ENCODE peak calls at places on chromosomes 12 and 14, in seven cellular contexts. One of them, this sample, is unnamed.

GRCh38 chr12:96570579-96570978 is 81.2 kb downstream of the CFAP54 start:
- DNase-seq in endothelial cell: no peak
- DNase-seq in fibroblast of mammary gland: no peak
- DNase-seq in fibroblast of the aortic adventitia: no peak
- DNase-seq in IMR-90: no peak
- DNase-seq in nephron progenitor cell: no peak
- DNase-seq in psoas muscle: no peak
- DNase-seq in this sample: no peak

GRCh38 chr12:15033029-15033428 is 60.2 kb downstream of the PDE6H start:
- DNase-seq in IMR-90: no peak
- DNase-seq in fibroblast of the aortic adventitia: no peak
- DNase-seq in endothelial cell: no peak
- DNase-seq in fibroblast of mammary gland: no peak
- DNase-seq in psoas muscle: no peak
- DNase-seq in nephron progenitor cell: no peak
- DNase-seq in this sample: no peak

GRCh38 chr12:127273621-127274020 is 993.3 kb upstream of the TMEM132C start:
- DNase-seq in psoas muscle: no peak
- DNase-seq in fibroblast of mammary gland: peak; percentile 53
- DNase-seq in IMR-90: peak; percentile 55
- DNase-seq in endothelial cell: no peak
- DNase-seq in fibroblast of the aortic adventitia: no peak
- DNase-seq in nephron progenitor cell: no peak
- DNase-seq in this sample: no peak

GRCh38 chr14:61381589-61381988 is 60.2 kb downstream of the PRKCH start:
- DNase-seq in nephron progenitor cell: no peak
- DNase-seq in fibroblast of the aortic adventitia: no peak
- DNase-seq in IMR-90: no peak
- DNase-seq in endothelial cell: no peak
- DNase-seq in fibroblast of mammary gland: no peak
- DNase-seq in psoas muscle: no peak
- DNase-seq in this sample: no peak

GRCh38 chr14:57831981-57832380 is 33.9 kb downstream of the SLC35F4 start:
- DNase-seq in psoas muscle: no peak
- DNase-seq in endothelial cell: peak; percentile 11
- DNase-seq in IMR-90: no peak
- DNase-seq in nephron progenitor cell: peak; percentile 8
- DNase-seq in fibroblast of mammary gland: peak; percentile 34
- DNase-seq in fibroblast of the aortic adventitia: no peak
- DNase-seq in this sample: no peak

GRCh38 chr12:32891956-32892355 is 4.6 kb downstream of the PKP2 start:
- DNase-seq in fibroblast of mammary gland: no peak
- DNase-seq in nephron progenitor cell: peak; percentile 24
- DNase-seq in fibroblast of the aortic adventitia: peak; percentile 7
- DNase-seq in endothelial cell: no peak
- DNase-seq in psoas muscle: no peak
- DNase-seq in IMR-90: no peak
- DNase-seq in this sample: no peak

GRCh38 chr12:79439179-79439825 is 251.5 kb downstream of the PAWR start:
- DNase-seq in psoas muscle: no peak
- DNase-seq in nephron progenitor cell: no peak
- DNase-seq in fibroblast of mammary gland: no peak
- DNase-seq in fibroblast of the aortic adventitia: no peak
- DNase-seq in endothelial cell: no peak
- DNase-seq in IMR-90: no peak
- DNase-seq in this sample: no peak

GRCh38 chr14:55715889-55716288 is 135.9 kb downstream of the KTN1 start:
- DNase-seq in fibroblast of the aortic adventitia: peak; percentile 67
- DNase-seq in psoas muscle: peak; percentile 23
- DNase-seq in fibroblast of mammary gland: peak; percentile 95
- DNase-seq in IMR-90: peak; percentile 82
- DNase-seq in endothelial cell: no peak
- DNase-seq in nephron progenitor cell: no peak
- DNase-seq in this sample: no peak

GRCh38 chr12:130447655-130447965 is 109.9 kb downstream of the PIWIL1 start:
- DNase-seq in psoas muscle: no peak
- DNase-seq in endothelial cell: no peak
- DNase-seq in nephron progenitor cell: no peak
- DNase-seq in IMR-90: no peak
- DNase-seq in fibroblast of the aortic adventitia: no peak
- DNase-seq in fibroblast of mammary gland: no peak
- DNase-seq in this sample: no peak

GRCh38 chr12:31236998-31237637 is 88.8 kb downstream of the SINHCAF start:
- DNase-seq in fibroblast of mammary gland: no peak
- DNase-seq in nephron progenitor cell: no peak
- DNase-seq in endothelial cell: no peak
- DNase-seq in IMR-90: no peak
- DNase-seq in fibroblast of the aortic adventitia: no peak
- DNase-seq in psoas muscle: no peak
- DNase-seq in this sample: no peak

GRCh38 chr12:109247831-109248654 is 61.0 kb downstream of the FOXN4 start:
- DNase-seq in endothelial cell: no peak
- DNase-seq in fibroblast of mammary gland: no peak
- DNase-seq in psoas muscle: no peak
- DNase-seq in fibroblast of the aortic adventitia: no peak
- DNase-seq in IMR-90: no peak
- DNase-seq in nephron progenitor cell: no peak
- DNase-seq in this sample: no peak

GRCh38 chr12:64666054-64666914 is 56.0 kb downstream of the RASSF3 start:
- DNase-seq in endothelial cell: no peak
- DNase-seq in fibroblast of the aortic adventitia: peak; percentile 66
- DNase-seq in psoas muscle: no peak
- DNase-seq in nephron progenitor cell: no peak
- DNase-seq in fibroblast of mammary gland: no peak
- DNase-seq in IMR-90: peak; percentile 54
- DNase-seq in this sample: no peak

GRCh38 chr12:82479511-82479910 is 121.2 kb downstream of the METTL25 start:
- DNase-seq in psoas muscle: no peak
- DNase-seq in endothelial cell: no peak
- DNase-seq in fibroblast of mammary gland: peak; percentile 49
- DNase-seq in nephron progenitor cell: no peak
- DNase-seq in IMR-90: peak; percentile 59
- DNase-seq in fibroblast of the aortic adventitia: peak; percentile 52
- DNase-seq in this sample: no peak

GRCh38 chr12:49888461-49889151 is 15.1 kb downstream of the FAIM2 start:
- DNase-seq in IMR-90: no peak
- DNase-seq in fibroblast of the aortic adventitia: no peak
- DNase-seq in endothelial cell: no peak
- DNase-seq in fibroblast of mammary gland: no peak
- DNase-seq in nephron progenitor cell: no peak
- DNase-seq in psoas muscle: no peak
- DNase-seq in this sample: no peak

GRCh38 chr14:46401066-46401465 is 250.5 kb downstream of the RPL10L start:
- DNase-seq in psoas muscle: no peak
- DNase-seq in nephron progenitor cell: no peak
- DNase-seq in fibroblast of mammary gland: no peak
- DNase-seq in IMR-90: no peak
- DNase-seq in fibroblast of the aortic adventitia: no peak
- DNase-seq in endothelial cell: no peak
- DNase-seq in this sample: no peak

GRCh38 chr14:54754623-54755386 is 147.8 kb downstream of the GCH1 start:
- DNase-seq in nephron progenitor cell: no peak
- DNase-seq in psoas muscle: no peak
- DNase-seq in fibroblast of mammary gland: no peak
- DNase-seq in IMR-90: no peak
- DNase-seq in endothelial cell: no peak
- DNase-seq in fibroblast of the aortic adventitia: no peak
- DNase-seq in this sample: no peak

GRCh38 chr14:58738189-58738836 is 100.6 kb downstream of the DACT1 start:
- DNase-seq in psoas muscle: no peak
- DNase-seq in fibroblast of mammary gland: peak; percentile 93
- DNase-seq in IMR-90: peak; percentile 96
- DNase-seq in nephron progenitor cell: no peak
- DNase-seq in fibroblast of the aortic adventitia: peak; percentile 83
- DNase-seq in endothelial cell: no peak
- DNase-seq in this sample: no peak

DNA sequence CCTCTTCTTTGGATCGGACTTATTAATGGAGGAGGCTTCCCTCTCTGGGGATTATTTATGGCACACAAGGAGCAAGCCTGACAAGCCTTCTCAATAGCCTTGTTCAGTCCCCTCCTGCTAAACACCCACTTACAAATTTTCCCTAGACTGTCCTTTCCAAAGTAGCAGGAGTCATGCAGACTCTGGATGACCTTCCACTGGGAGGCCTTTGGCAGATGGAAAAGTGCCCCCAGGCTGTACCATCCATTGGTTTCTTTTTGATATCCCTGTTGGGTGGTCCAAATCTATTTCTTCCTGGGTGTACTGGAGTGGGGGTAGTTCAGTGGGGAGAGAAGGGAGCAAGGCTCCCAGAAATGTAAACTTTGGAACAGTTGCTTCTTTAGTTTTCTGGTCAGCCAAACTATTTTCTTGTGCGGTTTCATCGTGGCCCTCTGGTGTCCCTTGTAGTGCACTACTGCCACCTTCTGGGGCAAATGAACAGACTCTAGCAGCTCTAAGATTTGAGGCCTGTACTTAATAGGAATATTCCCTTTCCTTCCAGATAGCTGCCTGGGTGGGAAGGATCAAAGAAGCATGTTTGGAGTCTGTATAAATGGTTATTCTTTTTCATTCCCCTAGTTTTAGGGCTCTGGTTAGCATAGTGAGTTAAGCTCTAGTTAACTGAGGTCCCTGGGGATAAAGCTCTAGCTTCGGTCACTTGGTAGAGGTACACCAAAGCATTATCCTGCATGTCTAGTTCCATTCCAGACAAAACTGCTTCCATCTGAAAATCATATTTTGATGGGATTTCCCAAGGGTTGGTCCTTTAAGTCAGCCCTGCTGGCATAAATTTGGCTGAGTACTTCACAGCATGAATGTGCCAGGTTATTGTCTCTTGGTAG is 409.5 kb downstream of the SLC6A15 start:
- DNase-seq in psoas muscle: no peak
- DNase-seq in fibroblast of the aortic adventitia: peak; percentile 83
- DNase-seq in endothelial cell: peak; percentile 69
- DNase-seq in fibroblast of mammary gland: peak; percentile 78
- DNase-seq in nephron progenitor cell: peak; percentile 63
- DNase-seq in IMR-90: peak; percentile 72
- DNase-seq in this sample: peak; percentile 48
- TF ChIP-seq CTCF in psoas muscle: peak; percentile 21
- TF ChIP-seq CTCF in fibroblast of the aortic adventitia: peak; percentile 83
- TF ChIP-seq CTCF in endothelial cell: peak; percentile 63
- TF ChIP-seq CTCF in fibroblast of mammary gland: peak; percentile 88
- TF ChIP-seq CTCF in nephron progenitor cell: peak; percentile 77
- TF ChIP-seq CTCF in IMR-90: peak; percentile 90
- TF ChIP-seq CTCF in this sample: peak; percentile 83

GRCh38 chr12:59938190-59938962 is 342.5 kb downstream of the SLC16A7 start:
- DNase-seq in endothelial cell: no peak
- DNase-seq in psoas muscle: no peak
- DNase-seq in nephron progenitor cell: no peak
- DNase-seq in fibroblast of the aortic adventitia: no peak
- DNase-seq in IMR-90: no peak
- DNase-seq in fibroblast of mammary gland: no peak
- DNase-seq in this sample: no peak

GRCh38 chr12:59940676-59941342 is 345.0 kb downstream of the SLC16A7 start:
- DNase-seq in fibroblast of mammary gland: no peak
- DNase-seq in psoas muscle: no peak
- DNase-seq in nephron progenitor cell: no peak
- DNase-seq in endothelial cell: no peak
- DNase-seq in IMR-90: no peak
- DNase-seq in fibroblast of the aortic adventitia: no peak
- DNase-seq in this sample: no peak

GRCh38 chr12:59946635-59947034 is 350.8 kb downstream of the SLC16A7 start:
- DNase-seq in IMR-90: no peak
- DNase-seq in nephron progenitor cell: no peak
- DNase-seq in fibroblast of mammary gland: no peak
- DNase-seq in fibroblast of the aortic adventitia: no peak
- DNase-seq in psoas muscle: no peak
- DNase-seq in endothelial cell: no peak
- DNase-seq in this sample: no peak

GRCh38 chr12:59944177-59944576 is 348.3 kb downstream of the SLC16A7 start:
- DNase-seq in psoas muscle: no peak
- DNase-seq in fibroblast of mammary gland: no peak
- DNase-seq in endothelial cell: no peak
- DNase-seq in IMR-90: no peak
- DNase-seq in fibroblast of the aortic adventitia: no peak
- DNase-seq in nephron progenitor cell: no peak
- DNase-seq in this sample: no peak
- TF ChIP-seq CTCF in psoas muscle: no peak
- TF ChIP-seq CTCF in fibroblast of mammary gland: no peak
- TF ChIP-seq CTCF in endothelial cell: no peak
- TF ChIP-seq CTCF in IMR-90: no peak
- TF ChIP-seq CTCF in fibroblast of the aortic adventitia: no peak
- TF ChIP-seq CTCF in nephron progenitor cell: no peak
- TF ChIP-seq CTCF in this sample: no peak

DNA sequence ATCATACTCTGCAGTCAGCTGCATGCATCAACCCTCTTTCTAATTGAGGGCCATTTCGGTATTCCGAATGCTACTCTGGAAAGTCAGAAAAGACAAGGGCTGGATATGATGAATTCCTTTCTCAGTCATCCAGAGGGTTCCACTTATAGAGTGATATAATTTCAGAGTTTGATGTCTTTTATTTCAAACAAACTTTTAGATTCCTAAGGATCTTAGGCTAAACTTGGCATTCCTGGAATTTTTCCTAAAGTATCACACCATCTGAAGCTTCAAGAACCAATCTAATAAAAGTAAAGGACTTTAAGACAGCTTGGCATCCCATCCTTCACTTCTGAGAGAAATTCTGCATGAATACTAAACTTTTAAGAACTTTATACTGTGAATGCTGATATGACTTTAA is 69.3 kb upstream of the KCNJ8 start:
- DNase-seq in psoas muscle: no peak
- DNase-seq in IMR-90: no peak
- DNase-seq in nephron progenitor cell: no peak
- DNase-seq in fibroblast of mammary gland: no peak
- DNase-seq in fibroblast of the aortic adventitia: no peak
- DNase-seq in endothelial cell: no peak
- DNase-seq in this sample: no peak
- TF ChIP-seq CTCF in psoas muscle: no peak
- TF ChIP-seq CTCF in IMR-90: no peak
- TF ChIP-seq CTCF in nephron progenitor cell: no peak
- TF ChIP-seq CTCF in fibroblast of mammary gland: no peak
- TF ChIP-seq CTCF in fibroblast of the aortic adventitia: no peak
- TF ChIP-seq CTCF in endothelial cell: no peak
- TF ChIP-seq CTCF in this sample: no peak

DNA sequence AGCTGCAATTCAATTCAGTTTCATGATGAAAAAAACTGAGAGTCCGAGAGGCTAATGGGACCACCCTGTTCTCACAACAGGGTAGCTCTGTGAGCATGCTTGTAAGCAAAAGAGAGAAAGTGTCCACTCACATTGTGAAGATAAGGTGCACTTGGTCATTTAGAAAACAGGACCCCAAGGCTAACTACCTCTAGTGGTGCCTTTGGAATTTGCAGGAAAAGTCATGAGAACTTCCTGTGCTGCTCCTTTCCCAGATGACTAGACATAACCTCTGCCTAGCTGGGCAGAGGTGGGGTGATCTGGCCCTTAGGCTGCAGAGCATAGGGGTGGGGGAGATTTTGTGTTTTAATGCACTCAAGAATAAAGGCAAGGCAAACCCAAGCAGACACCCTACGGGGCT is 118.9 kb downstream of the STAB2 start:
- DNase-seq in IMR-90: no peak
- DNase-seq in fibroblast of mammary gland: no peak
- DNase-seq in nephron progenitor cell: no peak
- DNase-seq in fibroblast of the aortic adventitia: no peak
- DNase-seq in endothelial cell: peak; percentile 7
- DNase-seq in psoas muscle: no peak
- DNase-seq in this sample: no peak
- TF ChIP-seq CTCF in IMR-90: no peak
- TF ChIP-seq CTCF in fibroblast of mammary gland: peak; percentile 28
- TF ChIP-seq CTCF in nephron progenitor cell: peak; percentile 25
- TF ChIP-seq CTCF in fibroblast of the aortic adventitia: peak; percentile 18
- TF ChIP-seq CTCF in endothelial cell: peak; percentile 34
- TF ChIP-seq CTCF in psoas muscle: no peak
- TF ChIP-seq CTCF in this sample: peak; percentile 40

GRCh38 chr14:106879241-106879640 is 1352.9 kb downstream of the TMEM121 start:
- DNase-seq in psoas muscle: no peak
- DNase-seq in fibroblast of mammary gland: peak; percentile 11
- DNase-seq in nephron progenitor cell: no peak
- DNase-seq in endothelial cell: no peak
- DNase-seq in IMR-90: no peak
- DNase-seq in fibroblast of the aortic adventitia: no peak
- DNase-seq in this sample: no peak
- TF ChIP-seq CTCF in psoas muscle: no peak
- TF ChIP-seq CTCF in fibroblast of mammary gland: peak; percentile 18
- TF ChIP-seq CTCF in nephron progenitor cell: no peak
- TF ChIP-seq CTCF in endothelial cell: no peak
- TF ChIP-seq CTCF in IMR-90: peak; percentile 15
- TF ChIP-seq CTCF in fibroblast of the aortic adventitia: no peak
- TF ChIP-seq CTCF in this sample: no peak